ENCODE peak calls at places on chromosomes 12 and 14, in ten cellular contexts. B is IMR-90, T is uterus, L is upper lobe of left lung, C is HCT116, G is A549, V is gastrocnemius medialis, M is esophagus muscularis mucosa, S is tibial nerve, E is ovary. N is an unnamed sample.
A peak's percentile ranks its signal among the peaks of the same experiment; 100 is the strongest.

GRCh38 chr12:1799068-1799881 is 21.1 kb upstream of the LRTM2 start:
- DNase-seq in B (no peak), T (no peak), L (no peak), C (no peak), G (no peak), V (no peak), M (no peak), S (no peak), E (no peak), N (no peak)

GRCh38 chr14:102655154-102655553 is 62.7 kb downstream of the RCOR1 start:
- DNase-seq in B (peak; percentile 57), T (no peak), L (no peak), C (no peak), G (peak; percentile 51), V (no peak), M (no peak), S (no peak), E (no peak), N (no peak)

GRCh38 chr14:90567191-90567590 is 170.4 kb downstream of the CALM1 start:
- DNase-seq in B (no peak), T (no peak), L (no peak), C (no peak), G (no peak), V (no peak), M (no peak), S (no peak), E (no peak), N (no peak)

GRCh38 chr12:92362785-92363184 is 217.1 kb upstream of the BTG1 start:
- DNase-seq in B (no peak), T (no peak), L (no peak), C (no peak), G (no peak), V (no peak), M (no peak), S (no peak), E (no peak), N (no peak)

GRCh38 chr12:114168061-114168460 is 201.9 kb upstream of the RBM19 start:
- DNase-seq in B (peak; percentile 48), T (no peak), L (no peak), C (no peak), G (no peak), V (no peak), M (no peak), S (no peak), E (no peak), N (no peak)

GRCh38 chr14:73723411-73723798 is 9.2 kb upstream of the PNMA1 start:
- DNase-seq in B (peak; percentile 42), T (no peak), L (no peak), C (no peak), G (no peak), V (no peak), M (no peak), S (no peak), E (no peak), N (no peak)

GRCh38 chr14:32396874-32397273 is 67.8 kb downstream of the AKAP6 start:
- DNase-seq in B (no peak), T (no peak), L (no peak), C (no peak), G (no peak), V (no peak), M (no peak), S (no peak), E (no peak), N (no peak)

GRCh38 chr12:75953312-75953906 is 78.2 kb downstream of the PHLDA1 start:
- DNase-seq in B (peak; percentile 63), T (no peak), L (no peak), C (no peak), G (peak; percentile 88), V (no peak), M (no peak), S (no peak), E (no peak), N (no peak)

GRCh38 chr14:101005447-101005846 is 101.9 kb upstream of the RTL1 start:
- DNase-seq in B (no peak), T (no peak), L (peak; percentile 42), C (no peak), G (no peak), V (peak; percentile 34), M (no peak), S (peak; percentile 31), E (peak; percentile 10), N (peak; percentile 40)

GRCh38 chr12:76037130-76038105 is 5.8 kb upstream of the PHLDA1 start:
- DNase-seq in B (peak; percentile 87), T (peak; percentile 45), L (no peak), C (no peak), G (peak; percentile 88), V (no peak), M (no peak), S (peak; percentile 48), E (no peak), N (no peak)

GRCh38 chr14:95547272-95547625 is 12.4 kb downstream of the GLRX5 start:
- DNase-seq in B (no peak), T (no peak), L (no peak), C (no peak), G (no peak), V (no peak), M (no peak), S (no peak), E (no peak), N (peak; percentile 67)

GRCh38 chr14:95547626-95548327 is 12.9 kb downstream of the GLRX5 start:
- DNase-seq in B (peak; percentile 66), T (no peak), L (no peak), C (no peak), G (no peak), V (no peak), M (no peak), S (no peak), E (no peak), N (no peak)

GRCh38 chr14:95545769-95546168 is 10.9 kb downstream of the GLRX5 start:
- DNase-seq in B (peak; percentile 97), T (no peak), L (no peak), C (peak; percentile 53), G (peak; percentile 61), V (no peak), M (no peak), S (no peak), E (no peak), N (no peak)

GRCh38 chr14:95541932-95542554 is 7.2 kb downstream of the GLRX5 start:
- DNase-seq in B (no peak), T (no peak), L (no peak), C (no peak), G (no peak), V (no peak), M (no peak), S (no peak), E (no peak), N (no peak)

GRCh38 chr14:95544588-95544987 is 9.7 kb downstream of the GLRX5 start:
- DNase-seq in B (no peak), T (no peak), L (no peak), C (no peak), G (no peak), V (no peak), M (no peak), S (no peak), E (no peak), N (no peak)
- TF ChIP-seq POLR2A in B (no peak), T (no peak), L (no peak), C (no peak), G (no peak), V (no peak), M (no peak), S (no peak), E (no peak), N (no peak)

DNA sequence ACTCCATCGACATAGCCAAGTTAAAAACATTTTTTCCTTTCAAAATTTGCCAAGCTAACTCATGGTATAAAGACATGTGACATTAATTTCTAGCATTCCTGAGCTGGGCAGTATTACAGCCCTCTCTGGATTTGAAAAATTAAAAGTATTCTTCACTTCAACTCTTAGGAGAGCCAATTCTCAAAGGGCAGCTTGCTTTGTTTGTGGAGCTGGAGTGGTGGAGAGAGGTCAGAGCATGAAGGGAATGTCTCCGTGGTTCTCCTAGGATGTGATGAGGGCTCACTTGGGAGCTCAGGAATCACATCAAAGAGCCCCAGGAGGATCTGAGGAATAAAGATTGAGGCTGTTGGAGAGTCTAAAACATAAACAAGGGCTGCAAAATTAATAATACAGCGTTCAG is 46.9 kb upstream of the RGS6 start:
- DNase-seq in B (no peak), T (no peak), L (no peak), C (no peak), G (no peak), V (no peak), M (no peak), S (no peak), E (no peak), N (no peak)
- H3K4me3 ChIP-seq in B (no peak overlapping the region), T (no peak overlapping the region), L (no peak overlapping the region), C (no peak overlapping the region), G (no peak overlapping the region), V (no peak overlapping the region), M (no peak overlapping the region), S (no peak overlapping the region), E (no peak overlapping the region), N (no peak overlapping the region)

GRCh38 chr12:46386877-46387629 is 14.5 kb upstream of the SLC38A2 start:
- DNase-seq in B (peak; percentile 78), T (peak; percentile 51), L (peak; percentile 60), C (no peak), G (peak; percentile 47), V (peak; percentile 62), M (no peak), S (no peak), E (no peak), N (no peak)
- H3K4me1 ChIP-seq in B (peaks cover 25% of the 10 kb centered on the region), T (peaks cover 3% of the 10 kb centered on the region), L (peaks cover 46% of the 10 kb centered on the region), C (peaks cover 72% of the 10 kb centered on the region), G (peaks cover 78% of the 10 kb centered on the region), V (peaks cover 44% of the 10 kb centered on the region), M (peaks cover 81% of the 10 kb centered on the region), S (peaks cover 57% of the 10 kb centered on the region), E (peaks cover 17% of the 10 kb centered on the region), N (peaks cover 24% of the 10 kb centered on the region)

GRCh38 chr14:20624495-20625070 is 16.9 kb downstream of the OR6S1 start:
- DNase-seq in B (peak; percentile 60), T (peak; percentile 45), L (peak; percentile 89), C (no peak), G (peak; percentile 93), V (peak; percentile 34), M (no peak), S (peak; percentile 45), E (no peak), N (no peak)

GRCh38 chr14:20620798-20621478 is 20.6 kb downstream of the OR6S1 start:
- DNase-seq in B (no peak), T (no peak), L (peak; percentile 58), C (no peak), G (no peak), V (no peak), M (no peak), S (no peak), E (no peak), N (no peak)

GRCh38 chr14:20622816-20623291 is 18.6 kb downstream of the OR6S1 start:
- DNase-seq in B (no peak), T (no peak), L (no peak), C (no peak), G (no peak), V (no peak), M (no peak), S (no peak), E (no peak), N (no peak)

GRCh38 chr14:20626274-20626673 is 15.2 kb downstream of the OR6S1 start:
- DNase-seq in B (no peak), T (no peak), L (no peak), C (no peak), G (no peak), V (no peak), M (no peak), S (no peak), E (no peak), N (no peak)

DNA sequence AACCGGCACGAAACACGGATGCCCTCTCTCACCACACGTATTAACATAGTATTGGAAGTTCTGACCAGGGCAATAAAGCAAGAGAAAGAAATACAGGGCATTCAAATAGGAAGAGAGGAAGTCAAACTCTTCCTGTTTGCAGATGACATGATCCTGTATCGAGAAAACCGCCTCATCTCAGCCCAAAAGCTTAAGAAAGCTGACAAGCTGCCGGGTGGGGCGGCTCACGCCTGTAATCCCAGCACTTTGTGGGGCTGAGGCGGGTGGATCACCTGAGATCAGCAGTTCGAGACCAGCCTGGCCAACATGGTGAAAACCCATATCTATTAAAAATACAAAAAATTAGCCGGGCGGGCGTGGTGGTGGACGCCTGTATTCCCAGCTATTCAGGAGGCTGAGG is 17.7 kb downstream of the OR6S1 start:
- DNase-seq in B (no peak), T (no peak), L (no peak), C (no peak), G (peak; percentile 51), V (no peak), M (no peak), S (no peak), E (no peak), N (no peak)
- TF ChIP-seq POLR2A in B (no peak), T (no peak), L (no peak), C (no peak), G (no peak), V (no peak), M (no peak), S (no peak), E (no peak), N (no peak)